ENCODE peak calls at places on chromosomes 13 and 19, in eight cellular contexts. Z is GM12891, J is SK-N-SH, W is HepG2, X is breast epithelium, L is stomach, S is GM23338, K is Panc1. N is an unnamed sample.

GRCh38 chr13:91922969-91923592 is 524.7 kb downstream of the GPC5 start:
- DNase-seq in Z (no peak), X (no peak), J (peak; percentile 6), W (peak; percentile 3), L (no peak), K (no peak), S (peak; percentile 72), N (no peak)

GRCh38 chr13:43985437-43986051 is 105.8 kb downstream of the LACC1 start:
- DNase-seq in K (no peak), J (no peak), W (no peak), S (no peak), Z (no peak), L (no peak), X (no peak), N (no peak)

GRCh38 chr19:46745030-46745429 is 827 bp upstream of the FKRP start:
- DNase-seq in Z (no peak), W (no peak), L (no peak), K (no peak), S (no peak), X (no peak), J (no peak), N (no peak)

GRCh38 chr13:106570354-106570822 is 2.5 kb upstream of the ARGLU1 start:
- DNase-seq in S (peak; percentile 95), L (peak; percentile 80), Z (no peak), W (no peak), X (peak; percentile 88), J (peak; percentile 32), K (no peak), N (peak; percentile 79)

GRCh38 chr13:48600374-48601364 is 53.1 kb upstream of the CYSLTR2 start:
- DNase-seq in X (no peak), K (no peak), L (no peak), S (no peak), W (peak; percentile 32), Z (no peak), J (no peak), N (no peak)

GRCh38 chr19:18029617-18030338 is 21.8 kb downstream of the ARRDC2 start:
- DNase-seq in J (peak; percentile 66), L (peak; percentile 61), Z (no peak), S (no peak), W (peak; percentile 79), K (no peak), X (peak; percentile 75), N (peak; percentile 66)

GRCh38 chr13:35266412-35266811 is 210.1 kb downstream of the MAB21L1 start:
- DNase-seq in W (no peak), K (no peak), X (no peak), Z (no peak), J (no peak), L (no peak), S (no peak), N (no peak)

GRCh38 chr13:90800082-90800746 is 547.3 kb upstream of the MIR17HG start:
- DNase-seq in W (no peak), Z (no peak), X (no peak), L (no peak), K (no peak), J (peak; percentile 59), S (no peak), N (peak; percentile 32)

GRCh38 chr13:103884139-103884723 is 818.0 kb upstream of the SLC10A2 start:
- DNase-seq in S (no peak), X (no peak), W (peak; percentile 4), L (no peak), J (no peak), Z (no peak), K (no peak), N (no peak)

GRCh38 chr13:46184277-46184699 is 2.3 kb upstream of the LCP1 start:
- DNase-seq in J (peak; percentile 24), S (peak; percentile 81), W (peak; percentile 28), X (no peak), K (no peak), L (peak; percentile 38), Z (no peak), N (no peak)

GRCh38 chr13:112510002-112510780 is 77.8 kb downstream of the TUBGCP3 start:
- DNase-seq in X (no peak), J (peak; percentile 82), L (no peak), W (peak; percentile 52), K (no peak), S (peak; percentile 95), Z (no peak), N (peak; percentile 67)

GRCh38 chr19:47343194-47343802 is 5.8 kb upstream of the DHX34 start:
- DNase-seq in K (no peak), L (no peak), Z (no peak), X (no peak), J (no peak), W (no peak), S (no peak), N (no peak)

GRCh38 chr19:17358395-17358794 is 18.7 kb downstream of the PLVAP start:
- DNase-seq in J (no peak), K (no peak), L (no peak), S (no peak), Z (no peak), W (no peak), X (no peak), N (no peak)

GRCh38 chr13:19634129-19634740 is 776 bp downstream of the MPHOSPH8 start:
- DNase-seq in J (peak; percentile 19), K (no peak), S (peak; percentile 17), L (peak; percentile 33), W (peak; percentile 18), X (peak; percentile 23), Z (no peak), N (peak; percentile 39)

GRCh38 chr19:46890423-46891170 is 29.8 kb downstream of the ARHGAP35 start:
- DNase-seq in K (peak; percentile 87), W (peak; percentile 99), L (no peak), X (no peak), S (no peak), Z (no peak), J (no peak), N (no peak)

GRCh38 chr13:100514788-100515409 is 73.7 kb downstream of the GGACT start:
- DNase-seq in S (peak; percentile 91), K (peak; percentile 42), Z (peak; percentile 77), X (peak; percentile 65), J (peak; percentile 92), L (peak; percentile 80), W (peak; percentile 56), N (peak; percentile 89)

GRCh38 chr19:45568732-45569131 is 15.9 kb downstream of the OPA3 start:
- DNase-seq in Z (no peak), W (no peak), S (no peak), J (no peak), K (no peak), L (no peak), X (no peak), N (no peak)

DNA sequence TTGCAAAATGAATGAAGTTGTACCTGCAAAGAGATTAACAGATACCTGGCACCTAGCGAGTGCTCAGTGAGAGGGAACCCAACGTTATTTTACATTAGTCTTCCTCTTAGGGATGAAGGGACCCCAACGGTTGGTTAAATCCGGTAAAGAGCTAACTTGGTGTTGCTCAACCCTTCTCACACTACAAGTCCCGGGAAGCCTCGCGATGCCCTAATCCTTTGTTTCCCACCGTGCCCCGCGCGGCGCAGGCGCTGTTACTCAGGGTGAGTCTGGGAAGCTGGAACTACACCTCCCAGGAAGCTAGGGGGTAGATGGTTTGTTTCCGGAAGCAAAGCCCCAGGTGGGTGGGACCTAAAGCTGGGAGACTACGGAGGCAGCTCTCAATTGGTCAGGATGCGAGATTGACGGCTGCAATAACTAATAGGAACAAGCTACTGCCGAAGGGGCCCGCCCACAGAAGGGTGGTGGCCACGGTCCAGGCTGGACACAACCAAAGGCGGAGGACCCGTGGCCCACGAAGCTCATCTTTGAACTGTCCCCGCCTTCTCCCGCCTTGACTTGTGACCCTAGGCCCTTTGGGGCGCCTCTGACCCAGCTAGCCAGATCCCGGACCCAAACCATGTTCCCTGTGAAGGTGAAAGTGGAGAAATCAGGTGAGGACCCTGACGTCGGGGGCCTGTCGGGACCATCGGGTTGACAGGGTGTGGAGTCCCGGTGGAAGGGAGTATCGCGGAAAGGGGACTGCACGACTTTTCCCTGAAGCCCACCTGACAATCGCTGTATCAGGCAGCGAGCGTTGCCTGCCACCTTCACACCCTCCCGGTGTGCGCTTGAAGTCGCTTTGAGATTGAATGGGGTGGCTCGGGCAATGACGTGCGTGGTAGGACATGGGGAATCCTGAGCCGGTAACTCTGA is at the start of gene LIN37:
- DNase-seq in J (peak; percentile 93), L (peak; percentile 99), K (peak; percentile 100), X (peak; percentile 100), S (peak; percentile 100), Z (peak; percentile 84), W (peak; percentile 99), N (peak; percentile 100)
- TF ChIP-seq POLR2AphosphoS5 in J (peak; percentile 81), L (peak; percentile 93), K (peak; percentile 96), X (peak; percentile 84), S (peak; percentile 71), Z (peak; percentile 31), W (peak; percentile 77), N (peak; percentile 76)

GRCh38 chr19:13796301-13797057 is 1.2 kb downstream of the ZSWIM4 start:
- DNase-seq in L (peak; percentile 53), S (peak; percentile 79), K (no peak), J (peak; percentile 43), Z (no peak), X (peak; percentile 71), W (peak; percentile 23), N (peak; percentile 85)
- TF ChIP-seq POLR2AphosphoS5 in L (peak; percentile 43), S (no peak), K (no peak), J (peak; percentile 23), Z (no peak), X (no peak), W (no peak), N (peak; percentile 74)

GRCh38 chr19:52010674-52011073 is 2.7 kb upstream of the ZNF615 start:
- DNase-seq in W (no peak), L (no peak), S (no peak), X (no peak), K (no peak), J (no peak), Z (no peak), N (no peak)

GRCh38 chr19:52007436-52007804 is 591 bp downstream of the ZNF615 start:
- DNase-seq in L (no peak), Z (no peak), W (no peak), X (no peak), J (peak; percentile 38), K (no peak), S (peak; percentile 68), N (no peak)

DNA sequence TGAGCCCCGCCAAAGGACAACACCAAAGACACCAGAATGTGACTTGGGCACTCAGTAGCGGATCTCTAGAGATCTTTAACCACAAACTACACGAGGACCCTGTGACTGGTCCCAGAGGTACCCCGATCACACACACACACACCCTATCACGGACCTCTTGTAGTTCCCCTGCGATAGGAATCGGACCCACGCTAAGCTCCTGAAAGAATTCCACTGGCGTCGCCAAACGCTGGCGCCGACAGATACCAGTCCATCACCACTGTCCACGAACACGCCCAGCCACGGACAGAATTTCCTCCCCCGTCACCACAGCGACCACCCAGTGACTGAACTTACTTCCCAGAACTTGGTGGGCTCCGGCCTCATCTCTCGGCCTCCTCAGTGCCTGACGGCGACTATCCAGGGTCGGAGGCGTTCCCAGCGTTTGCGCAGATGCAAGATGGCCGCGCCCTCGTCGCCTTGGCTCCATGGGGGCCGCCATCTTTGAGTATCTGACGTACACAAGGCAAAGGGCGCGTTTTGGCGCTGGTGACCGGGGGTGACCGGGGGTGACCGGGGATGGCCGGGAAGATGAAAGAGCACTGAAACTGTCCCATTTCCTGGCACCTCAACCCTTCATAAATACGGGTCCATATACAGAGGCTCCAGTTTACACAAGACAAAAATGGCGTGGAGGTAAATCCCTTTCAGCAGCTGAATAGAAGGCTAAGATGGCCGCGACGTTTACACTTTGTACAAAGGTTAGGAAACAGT is at the start of gene ZNF615:
- DNase-seq in W (peak; percentile 76), X (peak; percentile 84), J (peak; percentile 84), Z (peak; percentile 48), S (peak; percentile 96), L (peak; percentile 90), K (no peak), N (peak; percentile 93)
- TF ChIP-seq POLR2AphosphoS5 in W (peak; percentile 63), X (peak; percentile 76), J (peak; percentile 36), Z (peak; percentile 53), S (peak; percentile 72), L (peak; percentile 81), K (no peak), N (peak; percentile 89)

GRCh38 chr19:21568816-21569496 is 63.6 kb downstream of the ZNF429 start:
- DNase-seq in L (peak; percentile 83), J (no peak), Z (peak; percentile 35), S (peak; percentile 43), K (no peak), W (no peak), X (peak; percentile 94), N (no peak)
- TF ChIP-seq POLR2AphosphoS5 in L (no peak), J (no peak), Z (no peak), S (no peak), K (no peak), W (no peak), X (peak; percentile 68), N (peak; percentile 76)